ENCODE peak calls at places on chromosomes 13 and 19, in ten cellular contexts. W is Caco-2; V is choroid plexus epithelial cell; Y is cardiac fibroblast; I is lower leg skin; H is AG10803; M is aorta; O is kidney; U is tibial artery; P is effector memory CD4-positive, alpha-beta T cell. Q is an unnamed sample.
A peak's percentile ranks its signal among the peaks of the same experiment; 100 is the strongest.

GRCh38 chr13:102724923-102725322 is 30.1 kb upstream of the METTL21C start:
- DNase-seq in W (no peak), V (peak; percentile 90), Y (peak; percentile 75), I (no peak), H (peak; percentile 83), M (no peak), O (no peak), U (no peak), P (no peak), Q (peak; percentile 18)

GRCh38 chr19:47601180-47601904 is 7.6 kb upstream of the BICRA start:
- DNase-seq in W (peak; percentile 76), V (no peak), Y (no peak), I (peak; percentile 49), H (no peak), M (no peak), O (no peak), U (no peak), P (no peak), Q (no peak)

GRCh38 chr13:64958106-64958505 is 2272.0 kb downstream of the PCDH9 start:
- DNase-seq in W (no peak), V (no peak), Y (no peak), I (no peak), H (no peak), M (no peak), O (no peak), U (no peak), P (no peak), Q (no peak)

GRCh38 chr13:44927953-44928352 is 61.3 kb downstream of the NUFIP1 start:
- DNase-seq in W (no peak), V (no peak), Y (no peak), I (no peak), H (no peak), M (no peak), O (no peak), U (no peak), P (no peak), Q (no peak)

GRCh38 chr19:15551183-15552004 is 43.1 kb downstream of the CYP4F22 start:
- DNase-seq in W (peak; percentile 44), V (no peak), Y (peak; percentile 12), I (no peak), H (no peak), M (peak; percentile 57), O (peak; percentile 80), U (no peak), P (peak; percentile 63), Q (peak; percentile 52)

GRCh38 chr13:99403458-99403971 is 96.3 kb upstream of the GPR183 start:
- DNase-seq in W (no peak), V (no peak), Y (no peak), I (no peak), H (no peak), M (no peak), O (no peak), U (no peak), P (no peak), Q (no peak)

GRCh38 chr13:103140001-103140671 is 73.9 kb upstream of the SLC10A2 start:
- DNase-seq in W (no peak), V (peak; percentile 57), Y (no peak), I (no peak), H (no peak), M (no peak), O (no peak), U (no peak), P (no peak), Q (peak; percentile 27)

GRCh38 chr19:55149078-55150003 is at the start of gene TNNT1:
- DNase-seq in W (peak; percentile 72), V (no peak), Y (no peak), I (no peak), H (no peak), M (no peak), O (no peak), U (no peak), P (no peak), Q (no peak)

GRCh38 chr13:74193391-74193790 is 59.2 kb upstream of the KLF12 start:
- DNase-seq in W (no peak), V (no peak), Y (no peak), I (no peak), H (no peak), M (no peak), O (no peak), U (no peak), P (no peak), Q (no peak)

GRCh38 chr19:18091217-18091608 is 4.5 kb upstream of the IL12RB1 start:
- DNase-seq in W (no peak), V (no peak), Y (no peak), I (peak; percentile 62), H (no peak), M (peak; percentile 84), O (peak; percentile 79), U (peak; percentile 83), P (peak; percentile 78), Q (peak; percentile 68)

GRCh38 chr19:47503130-47503822 is 11.6 kb downstream of the NAPA start:
- DNase-seq in W (no peak), V (no peak), Y (no peak), I (no peak), H (no peak), M (no peak), O (no peak), U (no peak), P (no peak), Q (no peak)

GRCh38 chr13:110136660-110137585 is 170.0 kb downstream of the COL4A1 start:
- DNase-seq in W (no peak), V (no peak), Y (no peak), I (peak; percentile 11), H (no peak), M (no peak), O (no peak), U (no peak), P (no peak), Q (no peak)
- H3K4me3 ChIP-seq in W (no peak overlapping the region), V (no peak overlapping the region), Y (no peak overlapping the region), I (no peak overlapping the region), H (no peak overlapping the region), M (no peak overlapping the region), O (no peak overlapping the region), U (no peak overlapping the region), P (no peak overlapping the region), Q (no peak overlapping the region)

GRCh38 chr19:5839312-5840017 is at the start of gene FUT6:
- DNase-seq in W (no peak), V (no peak), Y (no peak), I (no peak), H (no peak), M (no peak), O (no peak), U (no peak), P (no peak), Q (no peak)
- H3K4me3 ChIP-seq in W (no peak within 1 kb of the TSS), V (no peak within 1 kb of the TSS), Y (no peak within 1 kb of the TSS), I (no peak within 1 kb of the TSS), H (no peak within 1 kb of the TSS), M (no peak within 1 kb of the TSS), O (peak within 1 kb of the TSS; percentile 80), U (no peak within 1 kb of the TSS), P (no peak within 1 kb of the TSS), Q (no peak within 1 kb of the TSS)

GRCh38 chr13:42279986-42280385 is 8.0 kb downstream of the AKAP11 start:
- DNase-seq in W (no peak), V (no peak), Y (no peak), I (no peak), H (no peak), M (no peak), O (no peak), U (no peak), P (no peak), Q (no peak)

GRCh38 chr13:42280537-42280936 is 8.6 kb downstream of the AKAP11 start:
- DNase-seq in W (no peak), V (no peak), Y (no peak), I (no peak), H (no peak), M (no peak), O (no peak), U (no peak), P (no peak), Q (no peak)

GRCh38 chr13:42277618-42278276 is 5.8 kb downstream of the AKAP11 start:
- DNase-seq in W (no peak), V (no peak), Y (peak; percentile 24), I (no peak), H (no peak), M (no peak), O (no peak), U (no peak), P (no peak), Q (no peak)

GRCh38 chr13:42276683-42277082 is 4.7 kb downstream of the AKAP11 start:
- DNase-seq in W (no peak), V (peak; percentile 29), Y (no peak), I (no peak), H (peak; percentile 20), M (no peak), O (no peak), U (no peak), P (no peak), Q (no peak)

GRCh38 chr13:42279080-42279479 is 7.1 kb downstream of the AKAP11 start:
- DNase-seq in W (no peak), V (no peak), Y (no peak), I (no peak), H (no peak), M (no peak), O (no peak), U (no peak), P (no peak), Q (no peak)
- H3K4me3 ChIP-seq in W (no peak overlapping the region), V (no peak overlapping the region), Y (no peak overlapping the region), I (no peak overlapping the region), H (no peak overlapping the region), M (no peak overlapping the region), O (no peak overlapping the region), U (no peak overlapping the region), P (no peak overlapping the region), Q (no peak overlapping the region)

GRCh38 chr19:40612831-40613668 is 11.9 kb downstream of the LTBP4 start:
- DNase-seq in W (peak; percentile 49), V (peak; percentile 79), Y (no peak), I (no peak), H (no peak), M (peak; percentile 74), O (peak; percentile 88), U (no peak), P (no peak), Q (no peak)

GRCh38 chr19:40616178-40616577 is 15.0 kb downstream of the LTBP4 start:
- DNase-seq in W (no peak), V (no peak), Y (no peak), I (no peak), H (no peak), M (no peak), O (no peak), U (no peak), P (no peak), Q (no peak)

GRCh38 chr19:40613669-40614594 is 12.8 kb downstream of the LTBP4 start:
- DNase-seq in W (peak; percentile 92), V (peak; percentile 93), Y (peak; percentile 86), I (peak; percentile 89), H (peak; percentile 81), M (peak; percentile 89), O (peak; percentile 95), U (peak; percentile 90), P (peak; percentile 76), Q (peak; percentile 85)

GRCh38 chr19:40616941-40617340 is 15.8 kb downstream of the LTBP4 start:
- DNase-seq in W (no peak), V (no peak), Y (no peak), I (no peak), H (no peak), M (no peak), O (no peak), U (no peak), P (no peak), Q (no peak)

GRCh38 chr19:40614595-40615411 is 13.6 kb downstream of the LTBP4 start:
- DNase-seq in W (peak; percentile 94), V (peak; percentile 96), Y (peak; percentile 98), I (peak; percentile 92), H (peak; percentile 97), M (peak; percentile 90), O (peak; percentile 93), U (peak; percentile 93), P (peak; percentile 74), Q (peak; percentile 86)
- H3K4me3 ChIP-seq in W (peak overlapping the region; percentile 71), V (peak overlapping the region; percentile 95), Y (peak overlapping the region; percentile 60), I (peak overlapping the region; percentile 60), H (peak overlapping the region; percentile 87), M (no peak overlapping the region), O (peak overlapping the region; percentile 47), U (peak overlapping the region; percentile 48), P (peak overlapping the region; percentile 72), Q (peak overlapping the region; percentile 83)

GRCh38 chr13:40440990-40441820 is 225.2 kb downstream of the FOXO1 start:
- DNase-seq in W (no peak), V (peak; percentile 30), Y (peak; percentile 69), I (peak; percentile 63), H (peak; percentile 37), M (peak; percentile 76), O (peak; percentile 89), U (peak; percentile 92), P (no peak), Q (no peak)
- H3K4me3 ChIP-seq in W (no peak overlapping the region), V (no peak overlapping the region), Y (no peak overlapping the region), I (no peak overlapping the region), H (no peak overlapping the region), M (no peak overlapping the region), O (no peak overlapping the region), U (no peak overlapping the region), P (no peak overlapping the region), Q (no peak overlapping the region)